ENCODE peak calls at places on chromosomes 6 and 20, in seven cellular contexts. M, B, R, I, L, N and W are unnamed samples.

GRCh38 chr6:7542878-7543394 is 1.5 kb downstream of the DSP start:
- DNase-seq in L (peak; percentile 84), R (peak; percentile 67), N (no peak), M (peak; percentile 86), B (peak; percentile 77), I (no peak), W (peak; percentile 85)

GRCh38 chr6:390914-391558 is 516 bp upstream of the IRF4 start:
- DNase-seq in I (no peak), N (no peak), B (no peak), R (peak; percentile 77), M (peak; percentile 77), L (no peak), W (no peak)

GRCh38 chr20:41118632-41119031 is 18.7 kb upstream of the PLCG1 start:
- DNase-seq in M (no peak), R (no peak), I (no peak), B (no peak), L (no peak), N (no peak), W (no peak)

GRCh38 chr20:25248501-25249172 is 752 bp downstream of the PYGB start:
- DNase-seq in B (peak; percentile 23), N (no peak), L (peak; percentile 38), M (peak; percentile 60), R (no peak), I (peak; percentile 49), W (peak; percentile 50)

GRCh38 chr6:127954082-127954481 is 53.2 kb upstream of the THEMIS start:
- DNase-seq in M (no peak), L (no peak), R (no peak), N (no peak), I (no peak), B (no peak), W (no peak)

GRCh38 chr20:31818376-31818908 is 714 bp upstream of the MYLK2 start:
- DNase-seq in M (no peak), I (no peak), N (no peak), R (no peak), B (no peak), L (no peak), W (no peak)

GRCh38 chr6:65570340-65570739 is 136.7 kb downstream of the EYS start:
- DNase-seq in M (no peak), L (no peak), N (no peak), R (no peak), I (no peak), B (no peak), W (no peak)

GRCh38 chr20:57397693-57398108 is 6.5 kb downstream of the RBM38 start:
- DNase-seq in L (peak; percentile 57), R (no peak), N (no peak), M (no peak), I (no peak), B (no peak), W (peak; percentile 43)

GRCh38 chr6:14671261-14671681 is 553.7 kb downstream of the CD83 start:
- DNase-seq in I (no peak), R (no peak), B (no peak), M (no peak), N (no peak), L (no peak), W (peak; percentile 65)

GRCh38 chr6:28585335-28585734 is 59.7 kb downstream of the GPX5 start:
- DNase-seq in N (no peak), M (no peak), B (no peak), R (no peak), I (no peak), L (no peak), W (no peak)

GRCh38 chr6:127117979-127118504 is 429 bp upstream of the RSPO3 start:
- DNase-seq in L (no peak), N (no peak), I (peak; percentile 52), M (no peak), R (peak; percentile 71), B (no peak), W (no peak)

GRCh38 chr6:13524801-13525508 is 37.6 kb upstream of the GFOD1 start:
- DNase-seq in N (no peak), B (no peak), R (no peak), L (peak; percentile 58), I (peak; percentile 15), M (no peak), W (no peak)

GRCh38 chr20:50224553-50225255 is 34.1 kb downstream of the CEBPB start:
- DNase-seq in L (peak; percentile 65), B (peak; percentile 69), N (no peak), R (no peak), I (peak; percentile 63), M (peak; percentile 47), W (peak; percentile 42)

DNA sequence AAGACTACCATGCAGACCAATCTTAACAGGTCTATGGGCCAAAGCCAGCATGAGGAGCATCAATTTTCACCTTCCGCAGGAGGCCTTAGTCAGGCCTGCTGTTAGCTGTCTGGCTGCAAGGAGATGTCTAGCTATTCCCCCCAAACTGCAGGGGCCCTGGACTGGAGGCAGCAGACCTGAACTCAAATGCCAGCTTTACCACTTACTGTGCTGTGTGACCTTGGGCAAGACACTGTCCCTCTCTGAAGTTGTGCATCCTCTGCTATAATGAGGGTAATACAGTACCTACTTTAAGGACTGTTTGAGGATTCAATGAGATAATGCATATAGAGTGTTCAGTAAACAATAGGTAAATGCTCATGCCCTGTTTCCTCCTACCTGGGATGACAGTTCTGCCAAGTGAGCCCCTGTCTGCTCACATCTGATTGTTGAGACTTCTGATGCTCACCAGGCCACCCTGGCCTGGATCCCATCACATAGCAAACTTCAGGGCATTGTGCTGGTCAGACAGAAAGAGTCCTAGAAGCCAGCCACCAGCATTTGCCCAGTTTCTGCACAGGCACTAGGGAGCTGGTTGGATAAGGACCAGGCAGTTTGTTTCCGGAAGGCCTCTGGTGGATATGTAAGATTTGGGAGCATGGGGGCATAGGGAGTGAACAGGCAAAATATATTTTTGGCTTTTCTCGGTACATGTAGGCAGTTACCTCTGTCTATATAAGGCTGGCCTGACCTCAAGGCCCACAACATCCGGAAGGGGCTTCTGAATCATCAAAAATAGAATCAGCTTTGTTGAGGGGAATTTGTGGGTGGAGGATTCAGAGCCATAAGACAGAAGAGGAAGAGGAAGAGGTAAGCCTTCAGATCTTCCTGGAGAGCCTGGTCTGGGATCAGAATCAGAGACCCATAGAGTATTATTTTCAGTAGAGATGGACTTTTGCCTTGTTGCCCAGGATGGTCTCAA is 2.3 kb upstream of the OCSTAMP start:
- DNase-seq in R (no peak), M (no peak), B (no peak), L (no peak), N (no peak), I (no peak), W (no peak)
- TF ChIP-seq POLR2AphosphoS5 in R (no peak), M (no peak), B (no peak), L (no peak), N (no peak), I (no peak), W (no peak)

GRCh38 chr20:36177716-36178115 is 23.2 kb downstream of the EPB41L1 start:
- DNase-seq in B (no peak), M (no peak), R (no peak), L (no peak), N (no peak), I (no peak), W (no peak)
- H3K4me1 ChIP-seq in B (no peaks in the 10 kb centered on the region), M (peaks cover 12% of the 10 kb centered on the region), R (peaks cover 9% of the 10 kb centered on the region), L (no peaks in the 10 kb centered on the region), N (no peaks in the 10 kb centered on the region), I (peaks cover 6% of the 10 kb centered on the region), W (no peaks in the 10 kb centered on the region)

GRCh38 chr6:69722683-69723082 is 74.1 kb downstream of the LMBRD1 start:
- DNase-seq in M (no peak), I (no peak), R (no peak), L (no peak), N (no peak), B (no peak), W (no peak)

DNA sequence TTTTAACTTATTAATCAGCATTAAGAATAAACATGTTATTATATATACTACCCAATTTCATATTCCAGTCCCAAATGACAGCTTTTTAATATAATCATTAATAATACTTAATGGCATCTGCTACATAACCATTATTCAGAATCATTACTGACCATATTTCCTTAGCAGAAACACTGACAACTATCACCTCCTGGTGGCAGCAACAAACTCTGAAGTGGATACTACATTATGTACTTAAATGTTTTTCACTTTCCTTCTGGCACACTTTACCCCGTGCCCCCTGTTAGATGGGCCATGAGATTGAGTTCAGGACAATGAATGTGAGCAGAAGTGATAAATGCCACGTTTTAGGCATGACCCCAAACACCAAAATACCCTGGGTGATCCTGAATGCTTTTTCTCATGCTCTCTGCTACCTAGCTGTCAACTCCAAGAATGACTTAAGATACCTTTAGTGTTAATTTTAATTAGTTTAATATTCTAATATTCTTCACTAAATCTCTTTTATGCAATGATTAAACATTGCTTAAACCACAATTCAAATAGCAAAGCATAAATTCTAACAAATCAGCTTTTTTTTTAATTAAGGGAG is 77.1 kb downstream of the LMBRD1 start:
- DNase-seq in I (peak; percentile 46), B (no peak), R (no peak), L (no peak), N (peak; percentile 25), M (peak; percentile 35), W (no peak)
- TF ChIP-seq CTCF in I (no peak), B (no peak), R (no peak), L (no peak), N (peak; percentile 66), M (peak; percentile 53), W (no peak)

DNA sequence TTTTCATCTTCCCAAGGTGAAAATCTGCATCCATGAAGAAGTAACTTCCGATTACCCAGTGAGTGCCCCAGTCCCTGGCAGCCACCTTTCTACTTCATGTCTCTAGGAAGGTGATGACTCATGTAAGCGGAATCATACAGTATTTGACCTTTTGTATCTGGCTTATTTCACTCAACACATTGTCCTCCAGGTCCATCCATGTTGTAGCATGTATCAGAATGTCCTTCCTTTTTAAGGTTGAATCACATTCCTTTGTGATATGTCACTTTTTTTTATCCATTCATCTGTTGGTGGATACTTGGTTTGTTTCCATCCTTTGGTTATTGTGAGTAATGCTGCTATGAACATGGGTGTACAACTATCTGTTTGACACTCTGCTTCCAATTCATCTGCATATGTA is 176.3 kb upstream of the CDYL start:
- DNase-seq in M (no peak), L (no peak), R (no peak), I (peak; percentile 89), B (no peak), N (no peak), W (no peak)
- TF ChIP-seq POLR2AphosphoS5 in M (no peak), L (no peak), R (no peak), I (peak; percentile 67), B (no peak), N (no peak), W (no peak)